ENCODE peak calls at places on chromosomes 3 and 15, in eight cellular contexts. D is HepG2; R is central memory CD8-positive, alpha-beta T cell; W is DND-41; N is activated CD4-positive, CD25-positive, alpha-beta regulatory T cell treated with anti-CD3 and anti-CD28 coated beads, Interleukin-2, amount 50 U/mL, for 24 hours; T is stimulated activated effector memory CD8-positive, alpha-beta T cell treated with anti-CD3 and anti-CD28 coated beads, Interleukin-12 subunit alpha, Interleukin-12 subunit beta, amount 100 ng/mL, for 72 hours; P is activated naive CD8-positive, alpha-beta T cell treated with anti-CD3 and anti-CD28 coated beads, Interleukin-2, amount 10 ng/mL, durations not matched to agents 7 days and 5 days; X is lung. J is an unnamed sample.

GRCh38 chr15:74630284-74631086 is 14.8 kb downstream of the CLK3 start:
- ATAC-seq in T (no peak), X (no peak), R (no peak), W (no peak), P (no peak), N (no peak), D (no peak), J (no peak)

GRCh38 chr15:98806275-98806895 is 158.0 kb downstream of the IGF1R start:
- ATAC-seq in X (no peak), R (no peak), T (no peak), P (no peak), D (no peak), W (no peak), N (no peak), J (no peak)

GRCh38 chr15:31338318-31338878 is 11.8 kb downstream of the KLF13 start:
- ATAC-seq in X (no peak), N (no peak), T (peak), P (peak), W (no peak), D (no peak), R (no peak), J (peak)

GRCh38 chr15:63469190-63469589 is 35.2 kb upstream of the USP3 start:
- ATAC-seq in N (peak), W (no peak), P (no peak), R (no peak), X (no peak), T (peak), D (no peak), J (peak)

GRCh38 chr3:154843647-154844046 is 236.5 kb upstream of the MME start:
- ATAC-seq in R (no peak), T (no peak), D (no peak), W (no peak), X (no peak), N (no peak), P (no peak), J (no peak)

GRCh38 chr3:197801801-197802504 is 10.9 kb downstream of the LRCH3 start:
- ATAC-seq in P (peak), X (no peak), N (peak), R (peak), T (peak), W (peak), D (peak), J (peak)

GRCh38 chr3:39138804-39139415 is 14.5 kb downstream of the CSRNP1 start:
- ATAC-seq in X (no peak), D (no peak), N (peak), T (peak), P (no peak), R (no peak), W (no peak), J (peak)

GRCh38 chr3:57385498-57385897 is 93.0 kb upstream of the ASB14 start:
- ATAC-seq in T (no peak), P (no peak), R (no peak), D (peak), X (no peak), N (no peak), W (no peak), J (no peak)

GRCh38 chr15:92161039-92161670 is 232.5 kb upstream of the ST8SIA2 start:
- ATAC-seq in P (no peak), R (no peak), T (peak), X (no peak), D (no peak), W (no peak), N (peak), J (peak)